ENCODE peak calls at places on chromosomes 5 and 9, in six cellular contexts. A is heart left ventricle, N is epithelial cell of esophagus, B is fibroblast of lung, U is left ventricle myocardium inferior, L is cardiac muscle cell. Z is an unnamed sample.

GRCh38 chr5:143200781-143201398 is 202.6 kb downstream of the NR3C1 start:
- DNase-seq in A (peak), N (peak), B (peak), U (peak), L (no peak), Z (peak)

GRCh38 chr9:77820293-77820954 is 172.3 kb upstream of the GNA14 start:
- DNase-seq in A (no peak), N (peak), B (peak), U (no peak), L (no peak), Z (peak)

GRCh38 chr9:5587024-5587423 is 41.9 kb upstream of the RIC1 start:
- DNase-seq in A (no peak), N (peak), B (peak), U (no peak), L (no peak), Z (no peak)

GRCh38 chr5:163104496-163104895 is 332.9 kb upstream of the CCNG1 start:
- DNase-seq in A (no peak), N (no peak), B (no peak), U (no peak), L (no peak), Z (peak)

GRCh38 chr9:120868676-120869359 is 8.2 kb downstream of the PHF19 start:
- DNase-seq in A (peak), N (peak), B (peak), U (peak), L (peak), Z (peak)

GRCh38 chr5:73373814-73374510 is 74.6 kb downstream of the FOXD1 start:
- DNase-seq in A (no peak), N (no peak), B (peak), U (no peak), L (no peak), Z (no peak)

GRCh38 chr5:66653380-66653779 is 57.2 kb downstream of the MAST4 start:
- DNase-seq in A (no peak), N (peak), B (peak), U (no peak), L (no peak), Z (peak)

GRCh38 chr9:91898451-91899433 is 51.3 kb downstream of the ROR2 start:
- DNase-seq in A (no peak), N (peak), B (no peak), U (no peak), L (no peak), Z (peak)

GRCh38 chr5:115168829-115169391 is 798 bp downstream of the TRIM36 start:
- DNase-seq in A (no peak), N (peak), B (peak), U (no peak), L (peak), Z (no peak)

GRCh38 chr5:17732351-17732923 is 98.2 kb downstream of the TAF11L14 start:
- DNase-seq in A (no peak), N (peak), B (no peak), U (no peak), L (no peak), Z (peak)

GRCh38 chr9:17021379-17021970 is 113.4 kb upstream of the CNTLN start:
- DNase-seq in A (no peak), N (peak), B (peak), U (no peak), L (no peak), Z (no peak)

GRCh38 chr9:127886401-127886972 is 9.0 kb upstream of the AK1 start:
- DNase-seq in A (no peak), N (no peak), B (no peak), U (no peak), L (no peak), Z (no peak)

GRCh38 chr9:135582541-135582940 is 21.0 kb downstream of the PAEP start:
- DNase-seq in A (no peak), N (no peak), B (no peak), U (no peak), L (no peak), Z (no peak)

GRCh38 chr5:172943283-172943841 is 15.9 kb upstream of the RPL26L1 start:
- DNase-seq in A (peak), N (no peak), B (peak), U (no peak), L (peak), Z (no peak)

GRCh38 chr9:71921190-71921814 is 9.9 kb downstream of the C9orf85 start:
- DNase-seq in A (no peak), N (no peak), B (no peak), U (no peak), L (no peak), Z (no peak)

GRCh38 chr9:115213777-115214428 is 95.9 kb upstream of the TNC start:
- DNase-seq in A (peak), N (peak), B (peak), U (no peak), L (no peak), Z (peak)

GRCh38 chr9:135128035-135128670 is 40.7 kb downstream of the OLFM1 start:
- DNase-seq in A (no peak), N (no peak), B (no peak), U (no peak), L (no peak), Z (no peak)

GRCh38 chr5:98320317-98320716 is 453.1 kb upstream of the RGMB start:
- DNase-seq in A (no peak), N (no peak), B (no peak), U (no peak), L (no peak), Z (no peak)

GRCh38 chr5:178895615-178896571 is at the start of gene ZFP2:
- DNase-seq in A (peak), N (peak), B (peak), U (peak), L (peak), Z (peak)

GRCh38 chr5:56735845-56736641 is 79.3 kb upstream of the MAP3K1 start:
- DNase-seq in A (no peak), N (no peak), B (no peak), U (no peak), L (peak), Z (no peak)

GRCh38 chr5:1536298-1537165 is 12.8 kb upstream of the LPCAT1 start:
- DNase-seq in A (peak), N (peak), B (no peak), U (no peak), L (no peak), Z (no peak)

GRCh38 chr9:71604197-71605063 is 163.9 kb downstream of the CEMIP2 start:
- DNase-seq in A (peak), N (peak), B (peak), U (peak), L (peak), Z (peak)

GRCh38 chr5:149581192-149581861 is at the start of gene ARHGEF37:
- DNase-seq in A (peak), N (peak), B (peak), U (peak), L (peak), Z (peak)

GRCh38 chr9:115393976-115394775 is 276.2 kb upstream of the TNC start:
- DNase-seq in A (no peak), N (peak), B (peak), U (no peak), L (no peak), Z (peak)

GRCh38 chr5:179668404-179668803 is 12.4 kb downstream of the CBY3 start:
- DNase-seq in A (no peak), N (peak), B (peak), U (no peak), L (peak), Z (peak)

GRCh38 chr5:17186271-17186670 is 31.2 kb upstream of the BASP1 start:
- DNase-seq in A (no peak), N (no peak), B (no peak), U (no peak), L (no peak), Z (no peak)

GRCh38 chr5:167853421-167853820 is 438.0 kb upstream of the WWC1 start:
- DNase-seq in A (no peak), N (no peak), B (peak), U (no peak), L (no peak), Z (peak)

GRCh38 chr5:83378624-83379259 is 92.8 kb upstream of the VCAN start:
- DNase-seq in A (no peak), N (no peak), B (no peak), U (no peak), L (no peak), Z (no peak)

GRCh38 chr9:121651295-121652036 is at the start of gene DAB2IP:
- DNase-seq in A (peak), N (peak), B (peak), U (peak), L (peak), Z (peak)

GRCh38 chr9:137232510-137232909 is 1.8 kb downstream of the SLC34A3 start:
- DNase-seq in A (no peak), N (no peak), B (no peak), U (no peak), L (no peak), Z (no peak)

GRCh38 chr5:93415819-93416218 is 165.2 kb downstream of the NR2F1-AS1 start:
- DNase-seq in A (no peak), N (no peak), B (no peak), U (no peak), L (no peak), Z (no peak)

GRCh38 chr5:140293091-140293996 is 9.6 kb downstream of the PFDN1 start:
- DNase-seq in A (no peak), N (peak), B (peak), U (no peak), L (no peak), Z (no peak)

GRCh38 chr5:126490167-126490937 is 67.1 kb downstream of the GRAMD2B start:
- DNase-seq in A (no peak), N (peak), B (peak), U (no peak), L (no peak), Z (no peak)
- TF ChIP-seq CTCF in A (no peak), N (peak), B (no peak), U (no peak), L (peak), Z (no peak)

GRCh38 chr9:87305123-87305522 is 192.5 kb upstream of the DAPK1 start:
- DNase-seq in A (no peak), N (no peak), B (no peak), U (no peak), L (peak), Z (no peak)

DNA sequence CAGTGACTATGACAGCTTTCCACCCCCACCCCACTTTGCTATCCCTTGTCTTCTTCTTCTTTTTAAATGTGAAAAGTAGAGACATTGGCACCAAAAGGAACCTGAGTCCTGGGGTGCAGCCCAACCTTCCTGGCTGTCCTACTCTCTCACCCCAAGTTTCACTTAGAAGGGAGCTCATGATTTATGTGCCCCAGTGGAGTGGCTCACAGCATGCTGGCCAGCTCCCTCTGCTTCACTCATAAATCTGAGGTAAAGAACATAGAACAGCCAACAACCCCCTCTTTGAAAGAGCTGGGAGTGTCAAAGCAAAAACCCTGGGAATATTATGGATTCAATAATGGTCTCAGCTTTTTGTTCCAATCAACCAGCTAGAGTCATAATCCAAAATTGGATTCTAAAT is 196.3 kb upstream of the DAPK1 start:
- DNase-seq in A (no peak), N (no peak), B (no peak), U (no peak), L (no peak), Z (no peak)
- TF ChIP-seq CTCF in A (no peak), N (no peak), B (no peak), U (no peak), L (no peak), Z (no peak)

DNA sequence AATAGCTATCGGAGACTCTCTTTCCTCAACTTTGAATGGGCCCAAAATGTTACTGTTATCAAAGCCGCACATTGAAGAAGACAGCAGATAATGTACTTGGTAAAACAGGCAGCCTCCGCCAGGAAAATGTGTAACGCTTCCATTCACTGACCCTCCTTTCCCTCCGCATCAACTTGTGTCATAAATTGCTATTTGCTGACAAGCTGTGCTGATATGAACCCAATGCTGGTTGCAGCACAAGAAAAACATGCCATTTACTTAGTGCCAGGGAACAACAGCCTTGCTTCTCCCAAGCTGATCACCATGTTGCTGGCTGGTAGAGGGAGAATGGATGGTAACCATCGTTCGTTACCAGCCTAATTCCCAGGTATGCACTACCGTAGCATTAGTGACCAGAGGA is 162.6 kb upstream of the PPP1R2B start:
- DNase-seq in A (peak), N (no peak), B (no peak), U (no peak), L (peak), Z (no peak)
- TF ChIP-seq CTCF in A (no peak), N (no peak), B (no peak), U (no peak), L (no peak), Z (no peak)

DNA sequence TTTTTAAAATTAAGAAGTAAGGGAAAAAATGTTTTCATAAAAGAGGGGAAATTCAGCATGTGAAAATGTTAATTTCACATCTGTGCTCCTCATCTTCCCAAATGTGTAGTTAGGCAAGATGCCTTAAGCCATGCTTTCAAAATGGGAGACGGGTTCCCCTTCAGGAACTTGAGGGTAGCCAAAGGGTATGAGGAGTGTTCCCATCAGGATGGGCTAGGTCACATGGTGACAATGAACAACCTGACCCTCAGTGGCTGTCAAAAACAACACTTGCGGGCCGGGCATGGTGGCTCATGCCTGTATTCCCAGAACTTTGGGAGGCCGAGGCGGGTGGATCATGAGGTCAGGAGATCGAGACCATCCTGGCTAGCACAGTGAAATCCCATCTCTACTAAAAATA is 178.0 kb downstream of the ACTL7B start:
- DNase-seq in A (no peak), N (no peak), B (no peak), U (no peak), L (no peak), Z (no peak)
- TF ChIP-seq CTCF in A (no peak), N (no peak), B (no peak), U (no peak), L (no peak), Z (no peak)

DNA sequence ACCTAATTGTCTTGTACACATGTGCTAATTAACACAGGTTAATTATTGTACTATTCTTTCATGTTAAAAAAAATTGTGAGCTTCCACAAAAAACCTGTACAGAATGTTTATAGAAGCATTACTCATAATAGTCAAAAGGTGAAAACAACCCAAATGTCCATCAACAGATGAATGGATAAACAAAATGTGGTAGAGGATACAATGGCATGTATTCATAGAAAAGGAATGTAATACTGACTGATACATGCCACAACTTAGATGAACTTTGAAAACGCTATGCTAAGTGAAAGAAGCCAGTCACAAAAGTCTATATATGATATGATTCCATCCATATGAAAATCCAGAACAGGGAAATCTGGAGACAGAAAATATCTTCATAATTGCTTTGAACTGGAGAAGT is 25.6 kb downstream of the RRAGA start:
- DNase-seq in A (no peak), N (peak), B (peak), U (no peak), L (no peak), Z (peak)
- TF ChIP-seq CTCF in A (no peak), N (no peak), B (no peak), U (no peak), L (no peak), Z (no peak)